ENCODE peak calls at places on chromosomes 7 and 10, in five cellular contexts. One of them, this sample, is unnamed. For H3K4me1, the result is how much of the 10 kb centered on the place peaks cover.

GRCh38 chr10:132906836-132907235 is 35.5 kb downstream of the CFAP46 start:
- DNase-seq in heart right ventricle: no peak
- DNase-seq in endodermal cell: no peak
- DNase-seq in GM23338: no peak
- DNase-seq in sigmoid colon: peak
- DNase-seq in this sample: no peak

GRCh38 chr10:73906524-73907447 is 4.1 kb upstream of the PLAU start:
- DNase-seq in endodermal cell: peak
- DNase-seq in sigmoid colon: peak
- DNase-seq in GM23338: peak
- DNase-seq in heart right ventricle: peak
- DNase-seq in this sample: peak

GRCh38 chr7:121337398-121337797 is 8.6 kb downstream of the WNT16 start:
- DNase-seq in sigmoid colon: no peak
- DNase-seq in endodermal cell: no peak
- DNase-seq in GM23338: no peak
- DNase-seq in heart right ventricle: no peak
- DNase-seq in this sample: peak

GRCh38 chr10:87961314-87961713 is 97.9 kb downstream of the PTEN start:
- DNase-seq in sigmoid colon: no peak
- DNase-seq in heart right ventricle: no peak
- DNase-seq in GM23338: no peak
- DNase-seq in endodermal cell: no peak
- DNase-seq in this sample: no peak

GRCh38 chr7:28748934-28749584 is 209.1 kb downstream of the TRIL start:
- DNase-seq in sigmoid colon: no peak
- DNase-seq in heart right ventricle: no peak
- DNase-seq in endodermal cell: peak
- DNase-seq in GM23338: no peak
- DNase-seq in this sample: peak

GRCh38 chr10:18060217-18060616 is 80.0 kb upstream of the CACNB2 start:
- DNase-seq in sigmoid colon: peak
- DNase-seq in heart right ventricle: peak
- DNase-seq in GM23338: no peak
- DNase-seq in endodermal cell: no peak
- DNase-seq in this sample: no peak

GRCh38 chr10:119395287-119396007 is 147.1 kb downstream of the RGS10 start:
- DNase-seq in endodermal cell: peak
- DNase-seq in GM23338: peak
- DNase-seq in sigmoid colon: peak
- DNase-seq in heart right ventricle: peak
- DNase-seq in this sample: peak

GRCh38 chr10:316390-316789 is 181.1 kb downstream of the ZMYND11 start:
- DNase-seq in GM23338: no peak
- DNase-seq in endodermal cell: no peak
- DNase-seq in sigmoid colon: no peak
- DNase-seq in heart right ventricle: no peak
- DNase-seq in this sample: no peak

GRCh38 chr10:11593612-11594011 is 17.8 kb downstream of the USP6NL start:
- DNase-seq in GM23338: no peak
- DNase-seq in heart right ventricle: no peak
- DNase-seq in sigmoid colon: no peak
- DNase-seq in endodermal cell: no peak
- DNase-seq in this sample: no peak

GRCh38 chr10:22742678-22743077 is 28.3 kb upstream of the PIP4K2A start:
- DNase-seq in endodermal cell: no peak
- DNase-seq in heart right ventricle: no peak
- DNase-seq in sigmoid colon: no peak
- DNase-seq in GM23338: no peak
- DNase-seq in this sample: no peak

GRCh38 chr7:131123991-131124629 is 203.6 kb upstream of the MKLN1 start:
- DNase-seq in sigmoid colon: no peak
- DNase-seq in heart right ventricle: no peak
- DNase-seq in endodermal cell: no peak
- DNase-seq in GM23338: no peak
- DNase-seq in this sample: no peak

GRCh38 chr10:124119933-124120332 is 26.5 kb upstream of the CHST15 start:
- DNase-seq in sigmoid colon: no peak
- DNase-seq in endodermal cell: no peak
- DNase-seq in heart right ventricle: peak
- DNase-seq in GM23338: no peak
- DNase-seq in this sample: no peak

GRCh38 chr7:155508372-155509024 is 37.9 kb downstream of the CNPY1 start:
- DNase-seq in heart right ventricle: no peak
- DNase-seq in endodermal cell: peak
- DNase-seq in sigmoid colon: no peak
- DNase-seq in GM23338: no peak
- DNase-seq in this sample: no peak

GRCh38 chr7:20030915-20031362 is 186.2 kb downstream of the MACC1 start:
- DNase-seq in endodermal cell: no peak
- DNase-seq in sigmoid colon: no peak
- DNase-seq in heart right ventricle: no peak
- DNase-seq in GM23338: no peak
- DNase-seq in this sample: no peak

DNA sequence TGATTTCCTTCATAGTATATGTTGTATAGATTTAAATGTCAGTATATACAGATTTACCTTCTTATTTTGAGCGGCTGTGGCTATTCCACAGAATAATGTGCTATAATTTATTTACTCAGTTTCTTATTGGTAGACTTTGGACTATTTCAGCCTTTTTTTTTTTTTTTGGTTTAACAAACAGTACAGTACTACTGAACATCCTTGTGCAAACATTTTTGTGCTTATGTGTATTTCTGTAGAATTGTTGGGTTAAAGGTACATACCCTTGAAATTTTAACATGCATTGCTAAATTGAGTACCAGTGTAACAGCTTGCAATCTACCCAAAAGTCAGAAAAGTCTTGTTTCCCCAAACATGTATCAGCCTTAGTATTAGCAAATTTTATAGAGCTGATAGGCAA is 68.8 kb downstream of the HHEX start:
- DNase-seq in endodermal cell: no peak
- DNase-seq in GM23338: no peak
- DNase-seq in heart right ventricle: no peak
- DNase-seq in sigmoid colon: no peak
- DNase-seq in this sample: no peak
- H3K4me1 ChIP-seq in endodermal cell: under half
- H3K4me1 ChIP-seq in GM23338: under half
- H3K4me1 ChIP-seq in heart right ventricle: under half
- H3K4me1 ChIP-seq in sigmoid colon: under half
- H3K4me1 ChIP-seq in this sample: under half

GRCh38 chr7:73611017-73611555 is 13.2 kb downstream of the MLXIPL start:
- DNase-seq in heart right ventricle: no peak
- DNase-seq in endodermal cell: peak
- DNase-seq in sigmoid colon: no peak
- DNase-seq in GM23338: peak
- DNase-seq in this sample: no peak

GRCh38 chr7:73615886-73616285 is 8.4 kb downstream of the MLXIPL start:
- DNase-seq in GM23338: peak
- DNase-seq in sigmoid colon: no peak
- DNase-seq in endodermal cell: no peak
- DNase-seq in heart right ventricle: no peak
- DNase-seq in this sample: peak

GRCh38 chr7:73613954-73614735 is 10.2 kb downstream of the MLXIPL start:
- DNase-seq in GM23338: no peak
- DNase-seq in heart right ventricle: no peak
- DNase-seq in sigmoid colon: no peak
- DNase-seq in endodermal cell: no peak
- DNase-seq in this sample: no peak

GRCh38 chr7:73610105-73610504 is 14.2 kb downstream of the MLXIPL start:
- DNase-seq in endodermal cell: no peak
- DNase-seq in GM23338: no peak
- DNase-seq in heart right ventricle: no peak
- DNase-seq in sigmoid colon: no peak
- DNase-seq in this sample: no peak

GRCh38 chr7:73612598-73613269 is 11.6 kb downstream of the MLXIPL start:
- DNase-seq in GM23338: peak
- DNase-seq in endodermal cell: peak
- DNase-seq in heart right ventricle: no peak
- DNase-seq in sigmoid colon: no peak
- DNase-seq in this sample: peak
- TF ChIP-seq CTCF in GM23338: peak
- TF ChIP-seq CTCF in endodermal cell: peak
- TF ChIP-seq CTCF in heart right ventricle: no peak
- TF ChIP-seq CTCF in sigmoid colon: no peak
- TF ChIP-seq CTCF in this sample: peak

DNA sequence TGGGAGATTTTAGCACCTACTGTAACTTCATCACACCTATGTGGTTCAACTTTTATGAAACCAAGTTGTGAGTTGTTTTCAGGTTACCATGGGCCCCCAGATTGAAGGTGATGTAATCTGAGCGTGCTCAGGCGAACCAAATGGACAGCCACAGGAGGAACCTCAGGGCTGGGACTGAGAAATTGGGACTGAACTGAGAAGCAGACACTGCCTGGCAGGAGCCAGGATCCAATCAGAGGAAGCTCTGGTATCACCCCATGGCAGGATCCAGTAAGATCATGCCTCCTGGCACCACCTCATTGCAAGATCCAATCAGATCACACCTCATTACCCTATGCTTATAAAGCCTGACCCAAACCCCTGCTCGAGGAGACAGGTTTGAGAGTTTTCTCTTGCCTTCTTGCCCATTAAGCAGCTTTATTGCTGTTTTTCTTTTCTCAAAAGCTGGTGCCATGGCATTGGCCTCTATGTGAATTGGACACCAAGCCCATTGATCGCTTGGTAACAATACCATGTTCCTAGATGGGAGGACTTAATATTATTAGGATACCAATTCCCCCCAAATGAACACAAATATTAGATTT is 43.2 kb upstream of the GDF10 start:
- DNase-seq in heart right ventricle: no peak
- DNase-seq in sigmoid colon: peak
- DNase-seq in GM23338: no peak
- DNase-seq in endodermal cell: peak
- DNase-seq in this sample: no peak
- H3K4me1 ChIP-seq in heart right ventricle: under half
- H3K4me1 ChIP-seq in sigmoid colon: under half
- H3K4me1 ChIP-seq in GM23338: under half
- H3K4me1 ChIP-seq in endodermal cell: under half
- H3K4me1 ChIP-seq in this sample: under half

DNA sequence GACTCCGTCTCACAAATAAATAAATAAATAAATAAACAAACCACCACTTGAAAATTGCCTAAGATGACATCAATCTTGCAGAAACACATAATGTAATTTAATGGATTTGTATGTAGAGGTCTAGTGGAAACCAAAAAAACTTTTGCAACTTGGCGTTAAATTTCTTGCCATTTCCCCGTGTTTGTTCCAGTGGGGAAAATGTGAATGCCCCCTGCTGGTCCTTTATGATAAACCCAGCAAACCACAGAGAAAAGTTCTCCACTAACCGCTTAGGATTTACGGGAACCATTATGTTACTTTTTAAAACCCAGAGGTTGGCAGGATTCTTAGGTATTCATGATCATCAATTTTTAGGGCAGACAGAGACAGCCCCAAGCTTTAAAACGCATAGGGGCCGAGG is 32.5 kb downstream of the LAMB4 start:
- DNase-seq in endodermal cell: no peak
- DNase-seq in heart right ventricle: no peak
- DNase-seq in sigmoid colon: no peak
- DNase-seq in GM23338: peak
- DNase-seq in this sample: peak
- TF ChIP-seq CTCF in endodermal cell: peak
- TF ChIP-seq CTCF in heart right ventricle: peak
- TF ChIP-seq CTCF in sigmoid colon: peak
- TF ChIP-seq CTCF in GM23338: peak
- TF ChIP-seq CTCF in this sample: peak

GRCh38 chr10:34731213-34731612 is 83.9 kb downstream of the PARD3 start:
- DNase-seq in heart right ventricle: no peak
- DNase-seq in sigmoid colon: no peak
- DNase-seq in GM23338: no peak
- DNase-seq in endodermal cell: no peak
- DNase-seq in this sample: no peak
- H3K4me1 ChIP-seq in heart right ventricle: under half
- H3K4me1 ChIP-seq in sigmoid colon: under half
- H3K4me1 ChIP-seq in GM23338: under half
- H3K4me1 ChIP-seq in endodermal cell: under half
- H3K4me1 ChIP-seq in this sample: under half

DNA sequence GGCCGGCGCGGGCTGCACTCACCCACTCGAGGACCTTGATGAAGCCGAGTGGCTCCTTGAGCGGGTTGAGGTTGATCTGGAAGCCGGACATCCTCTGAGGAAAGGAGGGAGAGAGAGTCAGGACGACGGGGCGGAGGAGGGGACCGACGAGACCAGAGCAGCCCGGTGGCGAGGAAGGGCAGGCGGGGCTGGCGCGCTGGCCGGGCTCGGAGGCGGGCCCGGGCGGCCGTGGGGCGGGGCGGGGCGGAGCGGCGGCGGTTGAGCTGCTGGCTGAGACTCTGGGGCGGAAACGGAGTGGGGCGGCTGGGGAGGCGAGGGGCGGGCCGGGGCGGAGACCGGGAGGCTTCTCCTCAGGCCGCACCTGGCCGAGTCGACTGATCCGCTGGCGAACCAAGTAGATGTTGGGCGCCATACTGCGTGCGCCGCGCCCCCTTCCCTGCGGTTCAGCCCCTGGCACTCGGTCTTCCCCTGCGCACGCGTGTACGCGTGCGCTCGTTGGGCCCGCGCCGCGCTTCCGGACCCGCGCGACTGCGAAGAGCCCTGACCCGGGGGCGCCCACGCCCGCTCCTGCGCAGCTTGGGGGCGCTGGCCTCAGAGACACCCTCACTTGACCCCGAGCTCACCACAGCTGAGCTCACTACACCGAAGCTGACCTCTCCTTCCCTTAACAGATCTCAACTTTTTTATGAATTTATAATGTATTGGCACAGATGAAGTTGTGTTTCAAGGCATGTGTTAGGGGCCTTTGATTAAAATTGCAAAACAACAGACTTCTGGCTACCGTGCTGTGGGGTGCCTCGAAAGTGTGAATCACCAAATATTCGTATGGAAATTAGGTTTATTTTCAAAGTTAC is at the start of gene SYPL1:
- DNase-seq in GM23338: peak
- DNase-seq in heart right ventricle: peak
- DNase-seq in endodermal cell: peak
- DNase-seq in sigmoid colon: peak
- DNase-seq in this sample: peak
- TF ChIP-seq CTCF in GM23338: no peak
- TF ChIP-seq CTCF in heart right ventricle: peak
- TF ChIP-seq CTCF in endodermal cell: no peak
- TF ChIP-seq CTCF in sigmoid colon: no peak
- TF ChIP-seq CTCF in this sample: peak

GRCh38 chr10:86801995-86802394 is 45.6 kb downstream of the BMPR1A start:
- DNase-seq in endodermal cell: no peak
- DNase-seq in sigmoid colon: no peak
- DNase-seq in heart right ventricle: no peak
- DNase-seq in GM23338: peak
- DNase-seq in this sample: no peak
- H3K4me1 ChIP-seq in endodermal cell: under half
- H3K4me1 ChIP-seq in sigmoid colon: under half
- H3K4me1 ChIP-seq in heart right ventricle: under half
- H3K4me1 ChIP-seq in GM23338: half or more
- H3K4me1 ChIP-seq in this sample: half or more